ENCODE peak calls at places on chromosomes 4 and X, in ten cellular contexts. I is activated B cell treated with CpG ODN at 0.5 μM for 24 hours, P is type B pancreatic cell, Q is hepatocyte, N is lower lobe of right lung, L is GM20000, O is lower leg skin, M is tibial artery, X is heart left ventricle, E is coronary artery. W is an unnamed sample.

GRCh38 chrX:1283750-1284149 is 15.1 kb downstream of the CSF2RA start:
- DNase-seq in I (no peak), P (no peak), Q (no peak), N (no peak), L (no peak), O (no peak), M (no peak), X (no peak), E (no peak), W (no peak)

GRCh38 chrX:47540754-47541538 is 20.1 kb upstream of the ARAF start:
- DNase-seq in I (no peak), P (no peak), Q (peak; percentile 89), N (peak; percentile 68), L (peak; percentile 34), O (peak; percentile 75), M (peak; percentile 75), X (peak; percentile 86), E (peak; percentile 85), W (no peak)

GRCh38 chr4:184479516-184479950 is 5.2 kb upstream of the IRF2 start:
- DNase-seq in I (no peak), P (no peak), Q (no peak), N (no peak), L (no peak), O (no peak), M (no peak), X (no peak), E (no peak), W (no peak)

GRCh38 chr4:169207436-169208089 is 63.2 kb downstream of the SH3RF1 start:
- DNase-seq in I (no peak), P (no peak), Q (no peak), N (no peak), L (no peak), O (no peak), M (no peak), X (no peak), E (no peak), W (no peak)

GRCh38 chr4:86338521-86338920 is 21.3 kb downstream of the MAPK10 start:
- DNase-seq in I (no peak), P (no peak), Q (no peak), N (no peak), L (no peak), O (no peak), M (no peak), X (no peak), E (no peak), W (no peak)

GRCh38 chr4:139454646-139455045 is 725 bp downstream of the RAB33B start:
- DNase-seq in I (no peak), P (no peak), Q (no peak), N (no peak), L (no peak), O (no peak), M (no peak), X (no peak), E (no peak), W (no peak)

GRCh38 chrX:154546354-154547244 is at the start of gene G6PD:
- DNase-seq in I (peak; percentile 83), P (peak; percentile 84), Q (peak; percentile 84), N (peak; percentile 79), L (peak; percentile 94), O (no peak), M (peak; percentile 65), X (no peak), E (no peak), W (peak; percentile 54)

GRCh38 chr4:64539234-64539849 is 130.1 kb upstream of the TECRL start:
- DNase-seq in I (no peak), P (no peak), Q (peak; percentile 76), N (no peak), L (peak; percentile 54), O (no peak), M (no peak), X (peak; percentile 32), E (no peak), W (no peak)

GRCh38 chrX:17161991-17162390 is 213.0 kb upstream of the NHS start:
- DNase-seq in I (no peak), P (no peak), Q (no peak), N (no peak), L (no peak), O (no peak), M (no peak), X (no peak), E (no peak), W (no peak)

GRCh38 chr4:3783691-3784306 is 17.6 kb downstream of the ADRA2C start:
- DNase-seq in I (no peak), P (no peak), Q (peak; percentile 74), N (no peak), L (no peak), O (no peak), M (no peak), X (no peak), E (no peak), W (no peak)

GRCh38 chrX:140712413-140713173 is 3.0 kb downstream of the LINC00632 start:
- DNase-seq in I (no peak), P (peak; percentile 87), Q (peak; percentile 86), N (peak; percentile 68), L (no peak), O (peak; percentile 18), M (peak; percentile 61), X (peak; percentile 46), E (peak; percentile 83), W (no peak)

GRCh38 chrX:43612400-43612799 is 43.7 kb upstream of the MAOA start:
- DNase-seq in I (no peak), P (no peak), Q (no peak), N (no peak), L (no peak), O (no peak), M (no peak), X (no peak), E (no peak), W (no peak)

DNA sequence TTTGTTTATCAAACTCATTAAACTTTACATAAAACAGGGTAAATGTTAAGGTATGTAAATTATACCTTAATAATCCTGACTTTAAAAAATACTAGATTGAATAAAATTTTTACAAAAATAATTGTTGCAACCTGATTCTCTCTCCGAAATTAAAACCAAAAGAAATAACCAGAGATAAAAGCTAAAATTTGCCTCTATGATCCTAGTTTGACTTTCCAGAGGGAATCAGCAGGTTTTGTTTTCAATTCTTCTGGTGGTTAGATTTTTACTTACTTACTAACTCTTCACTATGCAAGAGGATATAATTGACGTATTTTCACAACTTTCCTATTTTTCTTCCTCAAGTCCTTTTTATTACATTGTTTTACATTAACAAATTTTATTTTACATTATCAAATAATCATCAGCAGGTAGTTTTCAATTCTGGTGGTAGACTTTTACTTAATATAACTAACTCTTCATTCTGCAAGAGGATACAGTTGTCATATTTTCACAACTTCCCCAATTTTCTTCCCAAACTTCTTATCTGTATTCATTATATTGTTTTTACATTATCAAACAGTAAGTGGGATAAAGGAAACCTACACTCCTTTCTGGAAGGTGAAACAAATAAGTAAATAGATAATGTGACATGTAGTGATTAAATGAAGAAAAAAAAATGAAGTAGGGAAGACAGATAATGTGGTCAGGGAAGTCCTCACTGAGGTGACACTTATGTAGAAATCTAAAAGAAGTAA is 52.2 kb downstream of the TBCK start:
- DNase-seq in I (no peak), P (no peak), Q (no peak), N (no peak), L (no peak), O (no peak), M (no peak), X (no peak), E (no peak), W (no peak)
- TF ChIP-seq CTCF in I (no peak), P (no peak), Q (no peak), N (no peak), L (no peak), O (no peak), M (no peak), X (no peak), E (no peak), W (no peak)

GRCh38 chrX:41956027-41956426 is 32.7 kb upstream of the CASK start:
- DNase-seq in I (no peak), P (no peak), Q (no peak), N (no peak), L (no peak), O (no peak), M (no peak), X (no peak), E (no peak), W (no peak)
- TF ChIP-seq CTCF in I (no peak), P (no peak), Q (no peak), N (no peak), L (no peak), O (no peak), M (no peak), X (no peak), E (no peak), W (no peak)

GRCh38 chr4:77437079-77437478 is 168.5 kb upstream of the CXCL13 start:
- DNase-seq in I (no peak), P (no peak), Q (no peak), N (no peak), L (no peak), O (no peak), M (no peak), X (no peak), E (no peak), W (no peak)

GRCh38 chr4:77434299-77435092 is 171.1 kb upstream of the CXCL13 start:
- DNase-seq in I (no peak), P (no peak), Q (no peak), N (peak; percentile 34), L (no peak), O (no peak), M (peak; percentile 62), X (peak; percentile 47), E (no peak), W (no peak)

GRCh38 chr4:77430847-77431246 is 174.8 kb upstream of the CXCL13 start:
- DNase-seq in I (no peak), P (no peak), Q (no peak), N (no peak), L (no peak), O (no peak), M (no peak), X (no peak), E (no peak), W (no peak)

GRCh38 chr4:77433102-77433733 is 172.4 kb upstream of the CXCL13 start:
- DNase-seq in I (no peak), P (no peak), Q (peak; percentile 74), N (no peak), L (peak; percentile 57), O (no peak), M (no peak), X (no peak), E (no peak), W (no peak)

DNA sequence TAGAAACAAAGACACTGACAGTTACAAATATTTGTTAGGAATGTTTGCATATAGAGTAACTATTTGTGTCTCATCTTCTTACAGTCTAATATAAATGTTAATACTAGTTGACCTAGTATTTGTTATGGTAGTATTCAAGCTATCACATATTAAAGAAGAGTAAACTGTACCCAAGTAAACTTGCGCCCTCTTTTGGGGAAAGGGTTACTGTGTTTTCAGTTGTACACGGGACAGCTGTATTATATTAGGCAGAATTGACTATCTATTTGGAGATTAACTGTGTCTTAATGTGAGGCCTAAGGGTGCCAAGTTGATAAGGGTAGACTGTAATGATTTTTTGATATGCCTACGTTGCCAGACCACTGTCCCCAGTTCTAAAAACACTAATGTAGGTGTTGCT is 172.9 kb upstream of the CXCL13 start:
- DNase-seq in I (no peak), P (no peak), Q (no peak), N (no peak), L (no peak), O (no peak), M (no peak), X (no peak), E (no peak), W (no peak)
- TF ChIP-seq CTCF in I (no peak), P (no peak), Q (peak; percentile 9), N (no peak), L (no peak), O (no peak), M (no peak), X (no peak), E (no peak), W (no peak)

GRCh38 chr4:177375971-177376370 is 66.3 kb downstream of the AGA start:
- DNase-seq in I (no peak), P (no peak), Q (no peak), N (no peak), L (no peak), O (no peak), M (no peak), X (no peak), E (no peak), W (no peak)
- TF ChIP-seq CTCF in I (no peak), P (no peak), Q (no peak), N (no peak), L (no peak), O (no peak), M (no peak), X (no peak), E (no peak), W (no peak)

W was measured in CD14-positive monocyte.